ENCODE peak calls at places on chromosomes 2 and 18, in six cellular contexts. L is HepG2, C is GM12878, M is K562, I is GM12891, X is H1. F is an unnamed sample.

GRCh38 chr2:15561574-15562344 is 625 bp upstream of the NBAS start:
- DNase-seq in L (peak), C (no peak), M (peak), I (no peak), X (no peak), F (no peak)

GRCh38 chr2:199744260-199744659 is 106.7 kb downstream of the FTCDNL1 start:
- DNase-seq in L (no peak), C (no peak), M (no peak), I (no peak), X (no peak), F (no peak)

GRCh38 chr2:65431417-65432226 is 777 bp downstream of the SPRED2 start:
- DNase-seq in L (peak), C (no peak), M (peak), I (no peak), X (peak), F (no peak)

GRCh38 chr18:6994719-6995430 is 122.7 kb downstream of the LAMA1 start:
- DNase-seq in L (no peak), C (no peak), M (no peak), I (no peak), X (no peak), F (no peak)

GRCh38 chr2:232304236-232304635 is 74.3 kb upstream of the ALPP start:
- DNase-seq in L (peak), C (no peak), M (no peak), I (no peak), X (no peak), F (no peak)

GRCh38 chr2:71531522-71532047 is 78.2 kb downstream of the DYSF start:
- DNase-seq in L (peak), C (no peak), M (peak), I (no peak), X (no peak), F (no peak)

GRCh38 chr2:112805542-112805941 is 21.2 kb upstream of the IL1A start:
- DNase-seq in L (no peak), C (peak), M (no peak), I (no peak), X (no peak), F (no peak)

GRCh38 chr2:73249636-73250035 is 15.5 kb downstream of the CCT7 start:
- DNase-seq in L (no peak), C (no peak), M (no peak), I (no peak), X (no peak), F (no peak)

GRCh38 chr2:150207979-150208378 is 279.5 kb downstream of the RND3 start:
- DNase-seq in L (no peak), C (no peak), M (no peak), I (no peak), X (no peak), F (no peak)

GRCh38 chr2:239609162-239609561 is 208.3 kb upstream of the HDAC4 start:
- DNase-seq in L (no peak), C (no peak), M (no peak), I (no peak), X (no peak), F (no peak)

GRCh38 chr2:32011566-32011960 is 755 bp upstream of the MEMO1 start:
- DNase-seq in L (no peak), C (no peak), M (no peak), I (no peak), X (peak), F (no peak)
- TF ChIP-seq TAF1 in L (no peak), C (no peak), M (no peak), I (no peak), X (no peak), F (no peak)

GRCh38 chr2:241102239-241102803 is at the start of gene MTERF4:
- DNase-seq in L (peak), C (no peak), M (peak), I (peak), X (peak), F (peak)
- TF ChIP-seq POLR2AphosphoS5 in L (peak), C (peak), M (peak), I (peak), X (peak), F (peak)

DNA sequence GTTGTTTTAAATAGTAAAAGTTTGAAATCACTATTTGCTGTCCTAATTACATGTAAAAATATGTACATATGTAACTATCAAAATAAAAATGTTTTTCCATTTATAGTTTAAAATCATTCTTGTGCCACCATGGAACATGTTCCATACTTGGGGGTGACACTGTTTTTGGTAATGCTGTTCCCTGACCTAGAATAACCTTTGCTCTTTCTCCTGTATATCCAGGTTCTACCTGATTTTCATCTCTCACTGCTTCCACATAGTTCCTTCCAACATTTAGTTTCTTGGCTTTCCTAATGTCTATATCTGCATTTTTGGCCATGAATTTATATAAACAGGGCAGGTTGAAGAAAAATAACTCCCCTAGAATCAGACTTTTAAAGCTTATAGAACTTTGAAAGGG is 2.5 kb downstream of the SPOPL start:
- DNase-seq in L (no peak), C (no peak), M (no peak), I (no peak), X (no peak), F (no peak)
- TF ChIP-seq POLR2A in L (no peak), C (no peak), M (no peak), I (no peak), X (no peak), F (no peak)

GRCh38 chr18:26082475-26082874 is 7.9 kb downstream of the SS18 start:
- DNase-seq in L (no peak), C (no peak), M (no peak), I (no peak), X (no peak), F (no peak)
- TF ChIP-seq TAF1 in L (no peak), C (no peak), M (no peak), I (no peak), X (no peak), F (no peak)

GRCh38 chr2:217331577-217332139 is 471.8 kb upstream of the TNP1 start:
- DNase-seq in L (peak), C (no peak), M (no peak), I (no peak), X (no peak), F (no peak)
- TF ChIP-seq POLR2AphosphoS5 in L (no peak), C (no peak), M (no peak), I (no peak), X (no peak), F (no peak)

DNA sequence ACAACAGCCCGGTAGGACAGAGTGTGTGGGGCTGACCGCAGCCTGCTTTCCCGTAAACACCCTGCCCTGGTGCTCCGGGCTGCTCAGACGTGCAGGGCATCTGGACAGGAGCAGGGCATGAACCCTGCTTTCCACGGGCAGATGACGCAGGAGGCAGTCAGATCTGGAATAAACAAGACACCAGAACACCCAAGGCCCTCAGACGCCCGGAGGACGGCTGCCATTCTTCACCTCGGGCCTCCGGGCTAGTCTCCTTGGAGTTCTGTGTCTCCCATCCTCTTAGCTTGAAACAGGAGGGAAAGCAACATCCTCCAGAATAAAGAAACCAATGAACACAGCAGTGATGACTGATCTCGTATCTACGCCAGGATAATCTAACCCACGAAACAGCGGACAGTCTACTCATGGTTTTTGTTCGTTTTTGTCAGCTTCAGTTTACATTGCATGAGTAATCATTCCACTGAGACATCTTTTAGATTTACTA is 7.3 kb downstream of the PXDN start:
- DNase-seq in L (no peak), C (no peak), M (no peak), I (no peak), X (no peak), F (no peak)
- TF ChIP-seq POLR2A in L (no peak), C (no peak), M (no peak), I (no peak), X (no peak), F (no peak)